ENCODE peak calls at places on chromosomes 2 and 18, in eight cellular contexts. Q is GM23248; Y is A549; D is OCI-LY7; Z is suprapubic skin; S is CD8-positive, alpha-beta T cell; A is fibroblast of mammary gland; G is left ventricle myocardium inferior. V is an unnamed sample.

GRCh38 chr2:43224571-43225092 is 1.8 kb downstream of the ZFP36L2 start:
- DNase-seq in Q (peak), Y (peak), D (peak), Z (no peak), S (no peak), A (no peak), G (peak), V (peak)

GRCh38 chr2:172977330-172978052 is 98.2 kb upstream of the MAP3K20 start:
- DNase-seq in Q (no peak), Y (peak), D (no peak), Z (no peak), S (no peak), A (no peak), G (no peak), V (no peak)

GRCh38 chr2:211899871-211900482 is 638.6 kb downstream of the ERBB4 start:
- DNase-seq in Q (no peak), Y (no peak), D (no peak), Z (no peak), S (no peak), A (no peak), G (no peak), V (no peak)

GRCh38 chr2:209240204-209240603 is 183.6 kb upstream of the MAP2 start:
- DNase-seq in Q (no peak), Y (no peak), D (no peak), Z (no peak), S (no peak), A (no peak), G (no peak), V (no peak)

GRCh38 chr2:96342085-96342484 is 6.5 kb downstream of the NCAPH start:
- DNase-seq in Q (peak), Y (peak), D (no peak), Z (no peak), S (no peak), A (peak), G (no peak), V (peak)

GRCh38 chr2:20137131-20137571 is 85.7 kb upstream of the LAPTM4A start:
- DNase-seq in Q (no peak), Y (no peak), D (no peak), Z (no peak), S (no peak), A (no peak), G (no peak), V (no peak)

GRCh38 chr2:47767880-47768609 is 14.9 kb upstream of the MSH6 start:
- DNase-seq in Q (peak), Y (peak), D (peak), Z (no peak), S (peak), A (peak), G (peak), V (peak)

GRCh38 chr2:112795720-112796119 is 11.4 kb upstream of the IL1A start:
- DNase-seq in Q (no peak), Y (no peak), D (peak), Z (no peak), S (no peak), A (no peak), G (no peak), V (no peak)

GRCh38 chr2:3500326-3500899 is 18.9 kb downstream of the ADI1 start:
- DNase-seq in Q (no peak), Y (no peak), D (no peak), Z (peak), S (no peak), A (no peak), G (no peak), V (no peak)

GRCh38 chr2:68917034-68917718 is 35.5 kb downstream of the GKN2 start:
- DNase-seq in Q (no peak), Y (no peak), D (no peak), Z (no peak), S (no peak), A (no peak), G (no peak), V (no peak)

GRCh38 chr2:43848174-43848573 is 9.4 kb downstream of the ABCG8 start:
- DNase-seq in Q (no peak), Y (peak), D (peak), Z (no peak), S (no peak), A (no peak), G (no peak), V (no peak)

GRCh38 chr18:38909972-38910371 is 1344.4 kb upstream of the CELF4 start:
- DNase-seq in Q (no peak), Y (no peak), D (no peak), Z (no peak), S (no peak), A (no peak), G (no peak), V (no peak)

GRCh38 chr2:60552851-60553495 is 481 bp downstream of the BCL11A start:
- DNase-seq in Q (peak), Y (no peak), D (peak), Z (no peak), S (no peak), A (no peak), G (no peak), V (no peak)

GRCh38 chr18:72543362-72544055 is 633 bp downstream of the CBLN2 start:
- DNase-seq in Q (peak), Y (no peak), D (no peak), Z (no peak), S (no peak), A (no peak), G (no peak), V (no peak)

GRCh38 chr2:157497603-157498314 is 53.9 kb upstream of the CYTIP start:
- DNase-seq in Q (peak), Y (peak), D (peak), Z (no peak), S (no peak), A (peak), G (no peak), V (peak)

GRCh38 chr18:51149605-51150429 is 47.7 kb downstream of the MEX3C start:
- DNase-seq in Q (peak), Y (peak), D (no peak), Z (no peak), S (no peak), A (peak), G (no peak), V (peak)

GRCh38 chr2:176118606-176119370 is 2.2 kb downstream of the HOXD10 start:
- DNase-seq in Q (peak), Y (peak), D (peak), Z (no peak), S (no peak), A (peak), G (no peak), V (peak)

GRCh38 chr2:221529943-221530652 is 42.0 kb downstream of the EPHA4 start:
- DNase-seq in Q (peak), Y (peak), D (no peak), Z (no peak), S (no peak), A (peak), G (no peak), V (peak)

GRCh38 chr2:96664366-96664765 is 21.8 kb downstream of the FER1L5 start:
- DNase-seq in Q (no peak), Y (no peak), D (no peak), Z (no peak), S (no peak), A (peak), G (no peak), V (no peak)

GRCh38 chr2:72142743-72143440 is 4.8 kb downstream of the CYP26B1 start:
- DNase-seq in Q (peak), Y (no peak), D (no peak), Z (peak), S (no peak), A (peak), G (peak), V (peak)

GRCh38 chr2:101307503-101307902 is 998 bp downstream of the RNF149 start:
- DNase-seq in Q (peak), Y (no peak), D (no peak), Z (no peak), S (no peak), A (peak), G (no peak), V (no peak)

GRCh38 chr2:101305492-101306123 is 2.9 kb downstream of the RNF149 start:
- DNase-seq in Q (peak), Y (no peak), D (no peak), Z (no peak), S (no peak), A (peak), G (no peak), V (peak)

GRCh38 chr2:101303688-101304087 is 4.8 kb downstream of the RNF149 start:
- DNase-seq in Q (no peak), Y (no peak), D (no peak), Z (no peak), S (no peak), A (no peak), G (no peak), V (no peak)

GRCh38 chr2:101306410-101306809 is 2.1 kb downstream of the RNF149 start:
- DNase-seq in Q (peak), Y (no peak), D (no peak), Z (no peak), S (no peak), A (no peak), G (no peak), V (peak)

DNA sequence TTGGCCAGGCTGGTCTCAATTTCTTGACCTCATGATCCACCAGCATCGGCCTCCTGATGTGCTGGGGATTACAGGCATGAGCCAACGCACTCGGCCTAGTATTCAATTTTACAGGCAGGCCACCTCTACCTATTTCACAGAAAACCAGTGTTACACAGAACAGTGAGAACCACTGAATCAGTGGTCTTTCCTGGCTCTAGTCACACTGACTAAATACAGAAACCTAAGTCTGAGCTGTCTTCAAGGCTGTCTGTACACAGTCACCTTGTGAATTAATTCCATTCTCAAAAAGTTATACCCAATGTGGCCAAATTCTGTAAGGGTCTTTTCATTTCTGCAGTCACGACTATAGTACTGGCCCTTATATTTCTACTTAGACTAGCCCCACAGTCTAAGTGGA is 3.5 kb downstream of the RNF149 start:
- DNase-seq in Q (peak), Y (no peak), D (no peak), Z (no peak), S (no peak), A (no peak), G (no peak), V (no peak)
- H3K4me3 ChIP-seq in Q (peak), Y (no peak), D (no peak), Z (peak), S (no peak), A (no peak), G (no peak), V (no peak)

DNA sequence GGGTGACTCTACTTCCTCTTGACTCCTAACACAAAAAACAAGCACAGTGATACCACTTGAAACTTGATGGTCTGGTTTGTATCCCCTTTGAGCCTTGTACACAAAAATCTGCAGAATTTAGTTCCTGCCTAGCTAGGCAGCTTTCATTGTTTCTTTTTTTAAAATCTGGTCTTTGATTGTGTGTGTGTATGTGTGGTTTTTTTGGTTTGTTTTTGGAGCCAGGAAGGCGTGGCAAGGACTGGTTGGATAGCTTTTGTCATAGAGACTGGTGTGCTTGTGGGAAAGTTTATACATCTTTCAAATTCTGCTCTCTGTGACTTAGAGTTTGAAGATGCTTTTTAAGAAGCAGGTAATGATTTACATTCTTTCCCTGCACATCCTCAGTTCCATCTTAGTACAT is 127.4 kb downstream of the TANC1 start:
- DNase-seq in Q (no peak), Y (no peak), D (no peak), Z (no peak), S (no peak), A (no peak), G (no peak), V (peak)
- H3K4me3 ChIP-seq in Q (no peak), Y (no peak), D (no peak), Z (no peak), S (no peak), A (no peak), G (no peak), V (no peak)

GRCh38 chr2:24482972-24483300 is 8.1 kb upstream of the NCOA1 start:
- DNase-seq in Q (no peak), Y (no peak), D (no peak), Z (no peak), S (no peak), A (no peak), G (no peak), V (no peak)

GRCh38 chr2:24478243-24478642 is 12.8 kb upstream of the NCOA1 start:
- DNase-seq in Q (no peak), Y (no peak), D (no peak), Z (no peak), S (no peak), A (no peak), G (no peak), V (no peak)

GRCh38 chr2:24485191-24485590 is 5.9 kb upstream of the NCOA1 start:
- DNase-seq in Q (no peak), Y (no peak), D (no peak), Z (no peak), S (no peak), A (no peak), G (no peak), V (no peak)

GRCh38 chr2:24480245-24480644 is 10.8 kb upstream of the NCOA1 start:
- DNase-seq in Q (no peak), Y (no peak), D (no peak), Z (no peak), S (no peak), A (no peak), G (no peak), V (no peak)

GRCh38 chr2:24482256-24482971 is 8.6 kb upstream of the NCOA1 start:
- DNase-seq in Q (peak), Y (peak), D (no peak), Z (no peak), S (no peak), A (no peak), G (no peak), V (no peak)
- H3K4me3 ChIP-seq in Q (no peak), Y (no peak), D (no peak), Z (no peak), S (no peak), A (no peak), G (no peak), V (no peak)

GRCh38 chr2:216113572-216113971 is 4.4 kb downstream of the XRCC5 start:
- DNase-seq in Q (no peak), Y (no peak), D (peak), Z (no peak), S (no peak), A (no peak), G (no peak), V (no peak)
- H3K4me3 ChIP-seq in Q (no peak), Y (no peak), D (no peak), Z (no peak), S (no peak), A (no peak), G (no peak), V (no peak)

GRCh38 chr2:144389930-144390311 is 130.0 kb downstream of the ZEB2 start:
- DNase-seq in Q (no peak), Y (no peak), D (no peak), Z (no peak), S (no peak), A (no peak), G (no peak), V (no peak)
- H3K4me3 ChIP-seq in Q (no peak), Y (no peak), D (no peak), Z (peak), S (no peak), A (no peak), G (peak), V (no peak)

GRCh38 chr2:38959464-38959863 is 69.8 kb downstream of the ARHGEF33 start:
- DNase-seq in Q (no peak), Y (no peak), D (no peak), Z (no peak), S (no peak), A (no peak), G (peak), V (no peak)
- H3K4me3 ChIP-seq in Q (no peak), Y (no peak), D (no peak), Z (peak), S (peak), A (no peak), G (peak), V (no peak)

GRCh38 chr2:63850204-63850571 is 8.5 kb downstream of the UGP2 start:
- DNase-seq in Q (no peak), Y (no peak), D (no peak), Z (no peak), S (no peak), A (no peak), G (no peak), V (no peak)
- H3K4me3 ChIP-seq in Q (peak), Y (no peak), D (no peak), Z (no peak), S (no peak), A (no peak), G (no peak), V (no peak)